ENCODE peak calls at places on chromosomes 7 and 10, in ten cellular contexts. Y, F, G, U, V, S, J, W, N and M are unnamed samples. For H3K4me1, the result is how much of the 10 kb centered on the place peaks cover.

GRCh38 chr7:66283003-66283920 is 78.1 kb downstream of the TPST1 start:
- DNase-seq in G (no peak), S (peak), Y (no peak), J (no peak), W (no peak), U (no peak), V (no peak), F (no peak), N (no peak), M (peak)

GRCh38 chr7:24882989-24883631 is 96.9 kb downstream of the OSBPL3 start:
- DNase-seq in U (no peak), J (no peak), N (no peak), F (no peak), V (no peak), W (peak), G (peak), S (peak), Y (no peak), M (no peak)

GRCh38 chr10:77837248-77837924 is 89.2 kb downstream of the DLG5 start:
- DNase-seq in Y (peak), U (peak), W (no peak), G (no peak), J (no peak), S (peak), F (peak), N (no peak), V (peak), M (no peak)

GRCh38 chr10:71840177-71840711 is 10.8 kb downstream of the PSAP start:
- DNase-seq in G (peak), V (no peak), J (peak), Y (peak), W (peak), U (no peak), F (peak), N (no peak), S (peak), M (peak)

GRCh38 chr10:110437761-110438341 is 59.9 kb upstream of the DUSP5 start:
- DNase-seq in W (no peak), S (no peak), G (peak), Y (no peak), N (no peak), V (peak), J (no peak), U (no peak), F (peak), M (no peak)

GRCh38 chr7:77459311-77459726 is 43.2 kb upstream of the GSAP start:
- DNase-seq in V (no peak), N (no peak), W (no peak), S (no peak), G (no peak), Y (no peak), U (no peak), J (no peak), F (no peak), M (no peak)

GRCh38 chr7:134891262-134892001 is 94.9 kb upstream of the AGBL3 start:
- DNase-seq in N (peak), J (peak), S (peak), F (no peak), U (no peak), V (no peak), Y (peak), W (peak), G (peak), M (peak)

GRCh38 chr10:124717911-124718734 is 26.1 kb downstream of the FAM53B start:
- DNase-seq in U (peak), N (no peak), G (no peak), J (no peak), F (no peak), V (peak), W (no peak), S (no peak), Y (no peak), M (no peak)

GRCh38 chr7:67413670-67414069 is 417.0 kb downstream of the TYW1 start:
- DNase-seq in N (no peak), J (no peak), F (no peak), W (no peak), V (no peak), G (no peak), S (no peak), Y (no peak), U (no peak), M (no peak)

GRCh38 chr7:124269774-124270173 is 236.9 kb upstream of the TMEM229A start:
- DNase-seq in G (no peak), V (no peak), U (no peak), N (no peak), J (no peak), W (no peak), Y (no peak), S (no peak), F (no peak), M (no peak)

GRCh38 chr10:7269988-7270387 is 140.8 kb downstream of the SFMBT2 start:
- DNase-seq in U (no peak), V (no peak), N (no peak), W (no peak), J (no peak), F (no peak), Y (no peak), S (no peak), G (no peak), M (no peak)

GRCh38 chr7:30699706-30700495 is 17.6 kb upstream of the CRHR2 start:
- DNase-seq in S (no peak), W (no peak), F (peak), U (no peak), Y (peak), G (no peak), V (peak), J (no peak), N (no peak), M (no peak)

GRCh38 chr7:36084485-36085091 is 68.5 kb upstream of the EEPD1 start:
- DNase-seq in F (peak), Y (peak), U (no peak), J (peak), V (no peak), S (peak), N (no peak), W (no peak), G (peak), M (no peak)

GRCh38 chr10:31101123-31101522 is 69.5 kb upstream of the ZNF438 start:
- DNase-seq in N (no peak), W (no peak), V (no peak), Y (no peak), G (peak), U (peak), F (no peak), J (no peak), S (peak), M (peak)

GRCh38 chr7:32890010-32890552 is 1.5 kb downstream of the KBTBD2 start:
- DNase-seq in S (peak), G (no peak), N (no peak), V (no peak), F (no peak), Y (no peak), J (no peak), U (no peak), W (no peak), M (peak)

GRCh38 chr7:130393799-130394411 is 13.6 kb downstream of the CPA1 start:
- DNase-seq in G (no peak), U (no peak), S (no peak), J (no peak), F (no peak), V (no peak), W (no peak), Y (no peak), N (no peak), M (no peak)

GRCh38 chr10:119443441-119443840 is 99.1 kb downstream of the RGS10 start:
- DNase-seq in Y (no peak), G (no peak), J (no peak), N (no peak), S (no peak), W (no peak), V (no peak), U (no peak), F (no peak), M (no peak)

GRCh38 chr7:88337556-88337955 is 30.9 kb upstream of the STEAP4 start:
- DNase-seq in G (no peak), S (peak), U (no peak), N (no peak), W (no peak), J (no peak), F (no peak), Y (no peak), V (no peak), M (peak)

GRCh38 chr10:132538790-132539421 is 1.3 kb downstream of the INPP5A start:
- DNase-seq in N (no peak), J (no peak), S (no peak), V (peak), W (peak), G (no peak), F (peak), Y (no peak), U (no peak), M (no peak)

GRCh38 chr7:82631998-82632397 is 188.4 kb upstream of the CACNA2D1 start:
- DNase-seq in W (no peak), G (no peak), V (no peak), F (no peak), S (peak), U (no peak), J (no peak), N (no peak), Y (no peak), M (no peak)

GRCh38 chr10:3568983-3569382 is 216.0 kb downstream of the KLF6 start:
- DNase-seq in U (no peak), S (no peak), F (no peak), Y (no peak), V (no peak), N (no peak), J (no peak), G (no peak), W (no peak), M (no peak)

GRCh38 chr7:149669121-149669818 is 104.1 kb downstream of the ZNF467 start:
- DNase-seq in Y (peak), N (no peak), U (no peak), J (no peak), S (no peak), F (no peak), V (no peak), W (no peak), G (no peak), M (no peak)
- TF ChIP-seq CTCF in Y (peak), N (peak), U (peak), J (peak), S (peak), F (no peak), V (peak), W (peak), G (no peak), M (peak)

GRCh38 chr10:128065881-128066534 is 60.2 kb downstream of the MKI67 start:
- DNase-seq in W (no peak), N (no peak), F (peak), J (no peak), Y (no peak), S (no peak), V (peak), G (peak), U (no peak), M (no peak)
- H3K4me1 ChIP-seq in W (under half), N (under half), F (under half), J (under half), Y (under half), S (under half), V (half or more), G (under half), U (half or more), M (under half)

GRCh38 chr7:156778668-156779067 is 114.3 kb downstream of the LMBR1 start:
- DNase-seq in N (no peak), S (no peak), G (no peak), V (no peak), W (no peak), F (no peak), J (no peak), U (no peak), Y (no peak), M (no peak)
- H3K27ac ChIP-seq in N (no peak), S (no peak), G (no peak), V (no peak), W (no peak), F (no peak), J (no peak), U (no peak), Y (no peak), M (no peak)

DNA sequence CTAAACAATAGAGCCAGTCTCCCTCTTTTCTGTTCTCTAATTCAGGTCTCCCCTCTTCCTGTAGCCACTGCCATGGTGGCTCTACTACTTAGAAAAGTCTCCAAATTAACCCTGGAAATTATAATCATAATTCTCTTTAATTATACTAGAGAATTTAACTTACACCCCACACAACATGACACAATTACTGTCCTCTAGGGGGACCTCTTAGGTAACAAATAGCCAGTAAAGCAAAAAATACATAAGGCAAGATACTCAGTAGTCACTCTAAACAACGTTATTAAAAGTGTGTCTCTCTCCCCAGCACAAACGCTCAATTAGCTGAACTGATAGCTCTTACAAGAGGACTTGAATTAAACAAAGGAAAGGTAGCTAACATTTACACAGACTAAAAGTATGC is 44.3 kb upstream of the ZNF107 start:
- DNase-seq in U (no peak), N (no peak), F (no peak), W (no peak), G (no peak), V (no peak), Y (no peak), J (no peak), S (no peak), M (no peak)
- TF ChIP-seq CTCF in U (no peak), N (no peak), F (no peak), W (no peak), G (no peak), V (no peak), Y (no peak), J (no peak), S (no peak), M (no peak)

GRCh38 chr7:93968911-93969620 is 35.1 kb downstream of the BET1 start:
- DNase-seq in S (peak), W (no peak), V (no peak), F (no peak), Y (no peak), J (no peak), N (no peak), G (no peak), U (no peak), M (no peak)
- H3K4me1 ChIP-seq in S (under half), W (under half), V (under half), F (under half), Y (under half), J (under half), N (under half), G (under half), U (under half), M (under half)

GRCh38 chr10:116665541-116666125 is 44.9 kb downstream of the PNLIPRP2 start:
- DNase-seq in V (no peak), W (no peak), J (no peak), N (peak), Y (no peak), U (no peak), F (no peak), S (peak), G (no peak), M (no peak)
- H3K27ac ChIP-seq in V (no peak), W (peak), J (peak), N (peak), Y (no peak), U (no peak), F (no peak), S (no peak), G (no peak), M (no peak)

GRCh38 chr7:129332354-129333056 is 101.7 kb upstream of the STRIP2 start:
- DNase-seq in V (no peak), Y (no peak), N (no peak), S (peak), G (no peak), J (no peak), U (no peak), W (no peak), F (no peak), M (peak)

GRCh38 chr7:129338450-129338849 is 95.8 kb upstream of the STRIP2 start:
- DNase-seq in V (no peak), F (no peak), S (no peak), N (no peak), W (no peak), G (no peak), J (no peak), Y (no peak), U (no peak), M (no peak)

GRCh38 chr7:129334473-129334872 is 99.8 kb upstream of the STRIP2 start:
- DNase-seq in Y (peak), N (no peak), F (no peak), V (no peak), G (no peak), W (no peak), U (no peak), S (no peak), J (no peak), M (no peak)
- TF ChIP-seq CTCF in Y (peak), N (no peak), F (no peak), V (no peak), G (no peak), W (no peak), U (no peak), S (no peak), J (no peak), M (peak)

DNA sequence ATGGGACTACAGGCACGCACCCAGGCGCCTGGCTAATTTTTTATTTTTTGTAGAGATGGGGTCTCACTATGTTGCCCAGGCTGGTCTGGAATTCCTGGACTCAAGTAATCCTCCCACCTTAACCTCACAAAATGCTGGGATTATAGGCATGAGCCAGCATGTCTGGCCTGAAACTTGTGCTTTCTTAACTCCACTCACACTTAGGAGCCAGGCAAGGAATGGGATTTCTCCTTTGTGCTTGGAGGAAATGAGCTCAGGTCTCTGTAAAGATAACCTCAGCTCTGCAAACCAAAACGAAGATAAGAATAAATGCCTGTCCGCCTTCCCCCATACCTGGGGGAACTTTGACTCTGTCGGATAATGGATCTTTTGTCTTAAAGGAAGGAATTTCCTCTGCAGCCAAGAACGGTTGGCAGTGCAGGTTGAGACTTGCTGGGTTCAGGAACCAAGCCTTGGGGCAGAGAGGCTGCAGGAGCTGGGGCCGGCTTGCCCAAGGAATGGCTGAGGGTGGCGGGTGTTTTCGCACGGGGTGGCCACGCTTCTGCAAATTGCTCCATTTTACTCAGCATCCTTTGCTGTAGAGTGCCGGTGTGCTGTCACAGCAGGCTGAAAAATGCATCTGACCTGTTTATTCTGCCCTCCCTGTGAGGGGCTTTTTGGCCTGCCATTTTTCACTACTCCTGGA is 174.2 kb downstream of the KIAA1217 start:
- DNase-seq in G (no peak), W (no peak), U (no peak), V (no peak), J (no peak), F (peak), Y (peak), N (peak), S (peak), M (peak)
- H3K4me1 ChIP-seq in G (under half), W (under half), U (under half), V (under half), J (under half), F (under half), Y (under half), N (under half), S (under half), M (under half)

DNA sequence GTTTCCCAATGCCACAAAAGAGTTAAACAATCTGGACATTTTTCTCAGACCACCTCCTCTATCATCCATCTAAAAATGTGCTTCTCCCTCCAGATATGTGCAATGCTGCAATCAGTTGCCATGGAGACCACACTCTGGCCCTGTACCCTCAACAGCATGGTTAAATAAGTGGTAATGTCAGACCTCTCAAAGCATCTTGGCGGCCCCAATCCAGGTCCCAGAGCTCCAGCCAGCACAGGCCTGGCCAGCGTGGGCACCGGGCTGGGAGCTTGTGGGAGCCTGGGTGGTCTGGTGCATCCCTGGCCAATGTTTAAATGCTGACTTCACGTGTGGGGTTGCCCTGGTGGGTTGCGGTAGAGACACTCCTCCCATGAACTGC is 362.9 kb upstream of the ZNF32 start:
- DNase-seq in Y (no peak), N (no peak), U (no peak), W (no peak), G (no peak), S (no peak), V (no peak), J (no peak), F (no peak), M (no peak)
- H3K27ac ChIP-seq in Y (no peak), N (no peak), U (no peak), W (no peak), G (no peak), S (no peak), V (no peak), J (no peak), F (no peak), M (peak)